ENCODE peak calls at places on chromosomes 1 and 21, in four cellular contexts. W is AG09319, Y is AG10803, R is fibroblast of the aortic adventitia. P is an unnamed sample.

GRCh38 chr21:27101533-27101932 is 134.6 kb upstream of the ADAMTS5 start:
- DNase-seq in W (no peak), Y (peak; percentile 58), R (no peak), P (no peak)

GRCh38 chr1:21261551-21262281 is 28.5 kb downstream of the ECE1 start:
- DNase-seq in W (peak; percentile 91), Y (peak; percentile 95), R (peak; percentile 94), P (peak; percentile 97)

GRCh38 chr1:229557913-229558414 is 543 bp downstream of the ABCB10 start:
- DNase-seq in W (no peak), Y (peak; percentile 18), R (no peak), P (peak; percentile 89)

GRCh38 chr1:41387667-41388091 is 26.4 kb downstream of the FOXO6 start:
- DNase-seq in W (peak; percentile 11), Y (peak; percentile 52), R (peak; percentile 83), P (peak; percentile 94)

GRCh38 chr1:204084247-204084772 is 11.4 kb downstream of the SOX13 start:
- DNase-seq in W (no peak), Y (no peak), R (no peak), P (no peak)

GRCh38 chr1:10939654-10940450 is 72.6 kb upstream of the TARDBP start:
- DNase-seq in W (no peak), Y (peak; percentile 5), R (no peak), P (peak; percentile 81)

GRCh38 chr1:66239834-66240233 is 294.1 kb upstream of the SGIP1 start:
- DNase-seq in W (no peak), Y (peak; percentile 54), R (no peak), P (no peak)

GRCh38 chr1:10679521-10680220 is 116.8 kb downstream of the CASZ1 start:
- DNase-seq in W (no peak), Y (peak; percentile 46), R (peak; percentile 48), P (no peak)

GRCh38 chr1:100796046-100796445 is 76.5 kb downstream of the VCAM1 start:
- DNase-seq in W (no peak), Y (no peak), R (no peak), P (no peak)

GRCh38 chr1:210841926-210842625 is 291.9 kb downstream of the KCNH1 start:
- DNase-seq in W (no peak), Y (no peak), R (no peak), P (no peak)

GRCh38 chr1:23548704-23549143 is 10.6 kb downstream of the ID3 start:
- DNase-seq in W (no peak), Y (peak; percentile 71), R (peak; percentile 50), P (no peak)

GRCh38 chr1:200724064-200724463 is 14.6 kb upstream of the CAMSAP2 start:
- DNase-seq in W (no peak), Y (no peak), R (no peak), P (peak; percentile 49)

GRCh38 chr1:162233066-162233465 is 143.6 kb downstream of the SPATA46 start:
- DNase-seq in W (no peak), Y (no peak), R (no peak), P (no peak)

GRCh38 chr1:95534985-95535384 is 301.0 kb downstream of the RWDD3 start:
- DNase-seq in W (no peak), Y (no peak), R (no peak), P (no peak)

GRCh38 chr1:34929497-34929852 is at the start of gene DLGAP3:
- DNase-seq in W (no peak), Y (no peak), R (no peak), P (peak; percentile 86)

GRCh38 chr21:16073571-16073970 is 343.8 kb downstream of the USP25 start:
- DNase-seq in W (no peak), Y (no peak), R (no peak), P (no peak)

GRCh38 chr1:30232288-30232899 is 491.0 kb downstream of the MATN1 start:
- DNase-seq in W (no peak), Y (no peak), R (no peak), P (no peak)

GRCh38 chr1:113390871-113391642 is 742 bp downstream of the MAGI3 start:
- DNase-seq in W (no peak), Y (peak; percentile 17), R (no peak), P (peak; percentile 76)

GRCh38 chr1:24154215-24154614 is 11.3 kb upstream of the IL22RA1 start:
- DNase-seq in W (no peak), Y (no peak), R (no peak), P (no peak)

GRCh38 chr1:203465943-203466342 is 9.7 kb upstream of the PRELP start:
- DNase-seq in W (no peak), Y (no peak), R (no peak), P (no peak)

GRCh38 chr21:14748662-14749061 is 202.5 kb upstream of the SAMSN1 start:
- DNase-seq in W (no peak), Y (no peak), R (no peak), P (no peak)

GRCh38 chr1:35448344-35448801 is 108.8 kb downstream of the KIAA0319L start:
- DNase-seq in W (peak; percentile 85), Y (peak; percentile 96), R (peak; percentile 98), P (peak; percentile 93)

GRCh38 chr1:214719207-214719606 is 116.2 kb downstream of the CENPF start:
- DNase-seq in W (no peak), Y (no peak), R (peak; percentile 34), P (no peak)

GRCh38 chr1:218735436-218735835 is 390.3 kb downstream of the TGFB2 start:
- DNase-seq in W (peak; percentile 75), Y (peak; percentile 71), R (peak; percentile 99), P (peak; percentile 51)

GRCh38 chr1:41542196-41542955 is 57.9 kb upstream of the EDN2 start:
- DNase-seq in W (no peak), Y (no peak), R (no peak), P (no peak)

GRCh38 chr1:100497796-100498195 is 40.1 kb upstream of the GPR88 start:
- DNase-seq in W (no peak), Y (no peak), R (no peak), P (no peak)

GRCh38 chr1:212974735-212975606 is 24.6 kb downstream of the VASH2 start:
- DNase-seq in W (no peak), Y (no peak), R (no peak), P (no peak)

GRCh38 chr1:149848811-149849210 is 50.6 kb upstream of the BOLA1 start:
- DNase-seq in W (no peak), Y (no peak), R (no peak), P (peak; percentile 6)

GRCh38 chr1:24149854-24150227 is 6.9 kb upstream of the IL22RA1 start:
- DNase-seq in W (no peak), Y (peak; percentile 44), R (peak; percentile 81), P (peak; percentile 91)

GRCh38 chr1:94854458-94855306 is 34.5 kb downstream of the SLC44A3 start:
- DNase-seq in W (peak; percentile 80), Y (peak; percentile 88), R (peak; percentile 95), P (peak; percentile 89)

GRCh38 chr1:183052861-183053260 is 29.6 kb downstream of the LAMC1 start:
- DNase-seq in W (no peak), Y (no peak), R (no peak), P (no peak)
- TF ChIP-seq CTCF in W (no peak), Y (no peak), R (no peak), P (no peak)

GRCh38 chr1:112262301-112262700 is 133.7 kb upstream of the CTTNBP2NL start:
- DNase-seq in W (no peak), Y (no peak), R (no peak), P (no peak)

GRCh38 chr1:112264010-112264409 is 132.0 kb upstream of the CTTNBP2NL start:
- DNase-seq in W (no peak), Y (no peak), R (peak; percentile 12), P (no peak)

GRCh38 chr1:112265946-112266345 is 130.1 kb upstream of the CTTNBP2NL start:
- DNase-seq in W (no peak), Y (peak; percentile 4), R (peak; percentile 13), P (no peak)

GRCh38 chr1:112264553-112264952 is 131.5 kb upstream of the CTTNBP2NL start:
- DNase-seq in W (no peak), Y (no peak), R (peak; percentile 31), P (no peak)

DNA sequence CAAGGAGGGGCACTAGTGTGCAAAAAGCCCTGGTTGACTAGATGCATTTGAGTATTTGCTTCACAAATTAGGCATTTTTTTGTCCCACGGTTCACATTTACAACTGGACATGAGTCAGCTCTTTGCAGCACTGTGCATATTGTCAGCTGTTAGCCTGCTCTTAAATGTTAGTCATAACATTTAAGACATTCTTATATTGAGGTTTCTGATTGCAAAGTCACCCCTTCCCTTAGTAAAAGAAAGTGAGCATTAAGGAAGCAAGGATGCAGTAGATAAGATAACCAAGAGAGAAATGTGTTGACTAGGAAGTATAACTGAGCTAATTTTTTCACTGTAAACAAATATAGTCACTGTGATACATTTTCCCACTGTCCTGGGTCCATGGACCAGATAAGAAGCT is 132.6 kb upstream of the CTTNBP2NL start:
- DNase-seq in W (no peak), Y (peak; percentile 19), R (peak; percentile 75), P (peak; percentile 83)
- TF ChIP-seq CTCF in W (no peak), Y (no peak), R (no peak), P (no peak)

DNA sequence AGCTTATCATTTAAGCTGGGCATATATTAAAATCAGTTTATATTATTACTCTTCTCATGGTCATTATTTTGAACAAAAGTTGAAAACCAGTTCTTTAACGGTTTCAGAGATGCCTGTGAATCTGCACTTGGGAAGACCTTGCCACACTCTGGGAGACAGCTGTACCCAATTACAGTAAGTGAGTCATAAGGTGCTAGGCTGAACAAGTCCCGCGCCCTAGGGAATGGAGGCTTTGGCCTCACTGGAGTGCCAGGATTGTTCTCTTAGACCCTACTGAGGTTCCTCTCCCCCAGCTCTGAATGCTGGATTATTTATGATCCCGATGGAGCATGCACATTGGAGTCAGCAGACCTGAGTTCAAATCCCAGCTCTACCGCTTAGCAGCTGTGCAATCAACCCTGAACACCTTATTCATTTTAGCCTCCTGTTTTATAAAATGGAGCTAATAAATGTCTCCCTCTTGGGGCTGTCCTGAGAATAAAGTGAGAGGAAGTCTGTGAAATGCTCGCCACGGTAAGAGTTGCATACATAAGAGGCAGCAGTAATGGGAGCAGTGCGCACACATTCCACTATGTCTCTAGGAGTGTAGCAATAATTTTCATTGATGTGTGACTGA is 266.2 kb downstream of the FOXD2 start:
- DNase-seq in W (peak; percentile 37), Y (peak; percentile 83), R (peak; percentile 82), P (no peak)
- TF ChIP-seq CTCF in W (peak; percentile 8), Y (peak; percentile 30), R (peak; percentile 21), P (peak; percentile 39)

GRCh38 chr1:8358897-8359616 is 41.1 kb downstream of the SLC45A1 start:
- DNase-seq in W (no peak), Y (no peak), R (no peak), P (peak; percentile 70)
- TF ChIP-seq CTCF in W (no peak), Y (no peak), R (no peak), P (no peak)

DNA sequence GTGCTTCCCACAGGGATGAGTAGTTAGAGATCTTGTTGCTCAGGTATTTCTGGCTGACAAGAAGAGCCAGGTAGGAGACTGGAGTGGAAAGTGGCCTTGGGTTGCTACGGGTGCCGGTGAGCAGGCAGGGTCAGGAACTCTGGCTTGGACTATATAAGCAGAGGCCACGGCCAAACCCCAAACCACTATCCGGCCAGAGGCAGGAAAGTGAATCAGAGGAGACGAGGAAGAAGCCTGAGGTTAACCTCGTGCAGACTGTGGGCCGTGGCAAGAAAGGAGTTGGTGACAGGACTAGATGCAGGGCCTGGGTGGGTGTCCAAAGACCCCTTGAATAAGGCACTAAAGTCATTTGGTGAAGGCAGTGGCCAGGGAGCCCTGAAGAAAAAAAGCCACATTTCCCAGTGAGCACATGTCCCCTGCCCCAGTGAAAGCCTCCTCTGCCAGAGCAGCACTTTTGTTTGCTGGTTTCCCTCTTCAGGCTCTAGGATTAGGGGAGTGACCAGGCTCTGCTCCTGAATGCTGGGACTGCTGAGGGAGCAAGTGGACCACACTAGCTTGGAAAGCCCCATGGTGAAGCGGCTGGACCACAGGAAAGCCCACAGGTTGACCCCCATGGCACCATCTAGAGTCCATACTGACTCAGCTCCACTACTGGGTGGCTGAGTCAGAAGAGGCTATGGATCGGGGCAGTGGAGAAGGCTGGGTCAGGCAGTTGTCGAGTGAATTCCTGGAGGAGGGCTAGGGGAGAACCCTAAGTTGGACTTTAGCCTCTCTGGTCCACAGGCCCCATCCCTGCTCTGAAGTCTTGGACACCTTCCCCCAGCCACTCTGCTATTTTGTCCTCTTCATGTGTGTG is 23.4 kb downstream of the CSF1 start:
- DNase-seq in W (no peak), Y (peak; percentile 64), R (peak; percentile 70), P (peak; percentile 97)
- TF ChIP-seq CTCF in W (no peak), Y (peak; percentile 3), R (no peak), P (no peak)

GRCh38 chr1:118945460-118945859 is 42.7 kb downstream of the TBX15 start:
- DNase-seq in W (no peak), Y (peak; percentile 79), R (peak; percentile 48), P (no peak)
- TF ChIP-seq CTCF in W (no peak), Y (peak; percentile 26), R (no peak), P (peak; percentile 5)

P was measured in osteoblast.